ENCODE peak calls at places on chromosome X, in seven cellular contexts. Z, N, I, W, U, H and F are unnamed samples.

GRCh38 chrX:46758163-46758955 is 559 bp downstream of the SLC9A7 start:
- DNase-seq in Z (peak; percentile 56), N (peak; percentile 5), I (peak; percentile 10), W (no peak), U (no peak), H (peak; percentile 42), F (peak; percentile 66)

GRCh38 chrX:10828640-10829039 is 208.3 kb upstream of the MID1 start:
- DNase-seq in Z (no peak), N (no peak), I (peak; percentile 30), W (no peak), U (no peak), H (peak; percentile 41), F (no peak)

GRCh38 chrX:34638116-34638515 is 19.0 kb downstream of the TMEM47 start:
- DNase-seq in Z (no peak), N (peak; percentile 68), I (peak; percentile 50), W (no peak), U (no peak), H (no peak), F (no peak)

GRCh38 chrX:112043997-112044396 is 38.6 kb downstream of the TRPC5 start:
- DNase-seq in Z (no peak), N (no peak), I (peak; percentile 52), W (no peak), U (no peak), H (no peak), F (no peak)

GRCh38 chrX:41558531-41558930 is 111.4 kb downstream of the NYX start:
- DNase-seq in Z (no peak), N (peak; percentile 51), I (peak; percentile 41), W (no peak), U (no peak), H (no peak), F (no peak)

GRCh38 chrX:118254611-118255010 is 91.3 kb upstream of the WDR44 start:
- DNase-seq in Z (no peak), N (peak; percentile 62), I (peak; percentile 76), W (no peak), U (no peak), H (peak; percentile 45), F (no peak)

GRCh38 chrX:33741807-33742206 is 390.3 kb downstream of the FAM47A start:
- DNase-seq in Z (no peak), N (no peak), I (no peak), W (peak; percentile 36), U (no peak), H (no peak), F (no peak)

GRCh38 chrX:43493751-43494150 is 162.3 kb upstream of the MAOA start:
- DNase-seq in Z (no peak), N (peak; percentile 3), I (no peak), W (no peak), U (no peak), H (no peak), F (no peak)

GRCh38 chrX:100863326-100863854 is 10.8 kb downstream of the NOX1 start:
- DNase-seq in Z (no peak), N (peak; percentile 61), I (no peak), W (no peak), U (no peak), H (no peak), F (no peak)

GRCh38 chrX:153649915-153650782 is 3.1 kb downstream of the DUSP9 start:
- DNase-seq in Z (peak; percentile 36), N (no peak), I (no peak), W (no peak), U (peak; percentile 44), H (peak; percentile 23), F (peak; percentile 34)

GRCh38 chrX:119677654-119677981 is 15.3 kb downstream of the SEPTIN6 start:
- DNase-seq in Z (no peak), N (no peak), I (no peak), W (no peak), U (no peak), H (no peak), F (no peak)
- H3K4me1 ChIP-seq in Z (no peaks in the 10 kb centered on the region), N (no peaks in the 10 kb centered on the region), I (peaks cover 2% of the 10 kb centered on the region), W (no peaks in the 10 kb centered on the region), U (no peaks in the 10 kb centered on the region), H (no peaks in the 10 kb centered on the region), F (peaks cover 6% of the 10 kb centered on the region)

GRCh38 chrX:132592880-132593279 is 104.0 kb upstream of the MBNL3 start:
- DNase-seq in Z (no peak), N (peak; percentile 40), I (no peak), W (peak; percentile 31), U (no peak), H (peak; percentile 38), F (no peak)
- TF ChIP-seq CTCF in Z (peak; percentile 31), N (peak; percentile 57), I (peak; percentile 45), W (peak; percentile 41), U (no peak), H (peak; percentile 56), F (peak; percentile 22)

GRCh38 chrX:7084841-7085240 is 62.7 kb upstream of the STS start:
- DNase-seq in Z (no peak), N (no peak), I (no peak), W (no peak), U (no peak), H (no peak), F (no peak)

GRCh38 chrX:7085879-7086278 is 61.6 kb upstream of the STS start:
- DNase-seq in Z (no peak), N (no peak), I (no peak), W (no peak), U (no peak), H (no peak), F (no peak)

GRCh38 chrX:7088968-7089615 is 58.4 kb upstream of the STS start:
- DNase-seq in Z (no peak), N (no peak), I (peak; percentile 28), W (peak; percentile 40), U (no peak), H (peak; percentile 47), F (no peak)

GRCh38 chrX:7083468-7084396 is 63.8 kb upstream of the STS start:
- DNase-seq in Z (no peak), N (peak; percentile 83), I (peak; percentile 89), W (no peak), U (no peak), H (no peak), F (no peak)

GRCh38 chrX:7086384-7086783 is 61.1 kb upstream of the STS start:
- DNase-seq in Z (no peak), N (no peak), I (no peak), W (no peak), U (no peak), H (no peak), F (no peak)
- H3K4me1 ChIP-seq in Z (peaks cover 5% of the 10 kb centered on the region), N (no peaks in the 10 kb centered on the region), I (peaks cover 13% of the 10 kb centered on the region), W (peaks cover 25% of the 10 kb centered on the region), U (no peaks in the 10 kb centered on the region), H (peaks cover 16% of the 10 kb centered on the region), F (peaks cover 24% of the 10 kb centered on the region)

GRCh38 chrX:134999469-134999868 is 8.7 kb downstream of the SMIM10 start:
- DNase-seq in Z (no peak), N (peak; percentile 83), I (peak; percentile 73), W (no peak), U (no peak), H (no peak), F (no peak)
- TF ChIP-seq CTCF in Z (peak; percentile 37), N (peak; percentile 30), I (peak; percentile 67), W (no peak), U (no peak), H (peak; percentile 59), F (peak; percentile 30)